ENCODE peak calls at places on chromosomes 6 and 20, in ten cellular contexts. One of them, this sample, is unnamed.

GRCh38 chr6:35142578-35142977 is 1.4 kb upstream of the TCP11 start:
- DNase-seq in ovary: no peak
- DNase-seq in adrenal gland: no peak
- DNase-seq in IMR-90: peak; percentile 43
- DNase-seq in uterus: no peak
- DNase-seq in body of pancreas: no peak
- DNase-seq in HCT116: no peak
- DNase-seq in H1: no peak
- DNase-seq in A549: no peak
- DNase-seq in heart left ventricle: no peak
- DNase-seq in this sample: no peak

GRCh38 chr6:168699631-168700315 is 258.8 kb downstream of the SMOC2 start:
- DNase-seq in ovary: peak; percentile 79
- DNase-seq in adrenal gland: no peak
- DNase-seq in IMR-90: no peak
- DNase-seq in uterus: peak; percentile 75
- DNase-seq in body of pancreas: no peak
- DNase-seq in HCT116: no peak
- DNase-seq in H1: no peak
- DNase-seq in A549: no peak
- DNase-seq in heart left ventricle: peak; percentile 50
- DNase-seq in this sample: no peak

GRCh38 chr6:34743625-34744293 is 13.5 kb upstream of the SNRPC start:
- DNase-seq in ovary: no peak
- DNase-seq in adrenal gland: no peak
- DNase-seq in IMR-90: no peak
- DNase-seq in uterus: no peak
- DNase-seq in body of pancreas: no peak
- DNase-seq in HCT116: no peak
- DNase-seq in H1: no peak
- DNase-seq in A549: no peak
- DNase-seq in heart left ventricle: no peak
- DNase-seq in this sample: no peak

GRCh38 chr6:153947817-153948447 is 91.1 kb upstream of the OPRM1 start:
- DNase-seq in ovary: no peak
- DNase-seq in adrenal gland: peak; percentile 28
- DNase-seq in IMR-90: no peak
- DNase-seq in uterus: no peak
- DNase-seq in body of pancreas: peak; percentile 36
- DNase-seq in HCT116: peak; percentile 21
- DNase-seq in H1: peak; percentile 69
- DNase-seq in A549: no peak
- DNase-seq in heart left ventricle: no peak
- DNase-seq in this sample: no peak

GRCh38 chr20:34579936-34580587 is 21.5 kb downstream of the MAP1LC3A start:
- DNase-seq in ovary: no peak
- DNase-seq in adrenal gland: no peak
- DNase-seq in IMR-90: peak; percentile 34
- DNase-seq in uterus: no peak
- DNase-seq in body of pancreas: no peak
- DNase-seq in HCT116: no peak
- DNase-seq in H1: no peak
- DNase-seq in A549: no peak
- DNase-seq in heart left ventricle: no peak
- DNase-seq in this sample: no peak

GRCh38 chr6:30091577-30092381 is 16.2 kb upstream of the RNF39 start:
- DNase-seq in ovary: no peak
- DNase-seq in adrenal gland: peak; percentile 93
- DNase-seq in IMR-90: peak; percentile 59
- DNase-seq in uterus: no peak
- DNase-seq in body of pancreas: no peak
- DNase-seq in HCT116: peak; percentile 85
- DNase-seq in H1: no peak
- DNase-seq in A549: no peak
- DNase-seq in heart left ventricle: no peak
- DNase-seq in this sample: no peak

GRCh38 chr6:164063346-164063745 is 648.8 kb downstream of the QKI start:
- DNase-seq in ovary: no peak
- DNase-seq in adrenal gland: no peak
- DNase-seq in IMR-90: no peak
- DNase-seq in uterus: no peak
- DNase-seq in body of pancreas: no peak
- DNase-seq in HCT116: no peak
- DNase-seq in H1: no peak
- DNase-seq in A549: no peak
- DNase-seq in heart left ventricle: no peak
- DNase-seq in this sample: no peak

GRCh38 chr6:82889117-82889516 is 176.5 kb downstream of the UBE3D start:
- DNase-seq in ovary: no peak
- DNase-seq in adrenal gland: no peak
- DNase-seq in IMR-90: no peak
- DNase-seq in uterus: no peak
- DNase-seq in body of pancreas: no peak
- DNase-seq in HCT116: no peak
- DNase-seq in H1: no peak
- DNase-seq in A549: no peak
- DNase-seq in heart left ventricle: no peak
- DNase-seq in this sample: no peak

GRCh38 chr6:3808189-3808588 is 41.0 kb upstream of the FAM50B start:
- DNase-seq in ovary: no peak
- DNase-seq in adrenal gland: no peak
- DNase-seq in IMR-90: no peak
- DNase-seq in uterus: no peak
- DNase-seq in body of pancreas: no peak
- DNase-seq in HCT116: no peak
- DNase-seq in H1: no peak
- DNase-seq in A549: no peak
- DNase-seq in heart left ventricle: no peak
- DNase-seq in this sample: no peak

GRCh38 chr6:3811191-3811590 is 38.0 kb upstream of the FAM50B start:
- DNase-seq in ovary: no peak
- DNase-seq in adrenal gland: no peak
- DNase-seq in IMR-90: no peak
- DNase-seq in uterus: no peak
- DNase-seq in body of pancreas: peak; percentile 30
- DNase-seq in HCT116: no peak
- DNase-seq in H1: no peak
- DNase-seq in A549: no peak
- DNase-seq in heart left ventricle: no peak
- DNase-seq in this sample: no peak

GRCh38 chr6:3809515-3809891 is 39.7 kb upstream of the FAM50B start:
- DNase-seq in ovary: no peak
- DNase-seq in adrenal gland: no peak
- DNase-seq in IMR-90: no peak
- DNase-seq in uterus: no peak
- DNase-seq in body of pancreas: no peak
- DNase-seq in HCT116: no peak
- DNase-seq in H1: no peak
- DNase-seq in A549: no peak
- DNase-seq in heart left ventricle: no peak
- DNase-seq in this sample: no peak

GRCh38 chr6:3809982-3810381 is 39.2 kb upstream of the FAM50B start:
- DNase-seq in ovary: no peak
- DNase-seq in adrenal gland: no peak
- DNase-seq in IMR-90: no peak
- DNase-seq in uterus: no peak
- DNase-seq in body of pancreas: no peak
- DNase-seq in HCT116: no peak
- DNase-seq in H1: no peak
- DNase-seq in A549: no peak
- DNase-seq in heart left ventricle: no peak
- DNase-seq in this sample: no peak

DNA sequence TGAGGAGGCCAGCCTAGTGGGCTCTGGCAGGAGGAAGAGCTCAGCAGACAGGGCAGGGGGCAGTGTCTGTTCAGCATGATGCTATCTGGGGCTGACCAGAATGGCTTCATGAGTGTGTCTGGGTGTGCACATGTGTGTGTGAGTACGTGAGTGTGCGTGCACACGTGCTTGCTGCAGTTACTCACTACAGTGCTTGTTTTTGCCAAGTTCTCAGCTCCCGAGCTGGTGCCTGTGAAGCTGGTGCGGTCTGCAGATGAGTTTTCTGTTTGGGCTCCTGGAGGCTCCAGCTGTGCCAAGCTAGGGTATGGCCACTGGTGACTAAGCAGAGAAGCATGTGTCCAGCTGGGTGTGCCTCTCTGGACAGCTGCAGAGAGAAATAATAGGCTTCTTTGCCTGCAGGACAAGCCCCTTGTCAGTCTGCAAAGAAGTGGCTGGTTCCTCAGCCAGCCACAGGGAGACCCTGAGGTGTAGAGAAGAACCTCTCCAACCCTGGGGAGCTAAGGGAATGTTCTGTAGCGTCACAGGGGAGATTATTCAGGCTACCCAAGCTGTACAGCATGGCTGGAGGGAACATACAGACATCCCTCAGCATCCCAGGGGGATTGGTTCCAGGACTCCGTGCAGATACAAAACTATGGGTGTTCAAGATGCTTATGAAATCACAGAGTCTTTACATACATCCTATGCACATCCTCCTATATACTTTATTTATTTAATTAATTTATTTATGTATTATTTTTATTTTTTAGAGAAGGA is 40.2 kb upstream of the FAM50B start:
- DNase-seq in ovary: no peak
- DNase-seq in adrenal gland: peak; percentile 84
- DNase-seq in IMR-90: peak; percentile 90
- DNase-seq in uterus: no peak
- DNase-seq in body of pancreas: peak; percentile 77
- DNase-seq in HCT116: peak; percentile 66
- DNase-seq in H1: no peak
- DNase-seq in A549: peak; percentile 85
- DNase-seq in heart left ventricle: peak; percentile 67
- DNase-seq in this sample: peak; percentile 52
- H3K27ac ChIP-seq in ovary: no peak overlapping the region
- H3K27ac ChIP-seq in adrenal gland: no peak overlapping the region
- H3K27ac ChIP-seq in IMR-90: peak overlapping the region; percentile 63
- H3K27ac ChIP-seq in uterus: no peak overlapping the region
- H3K27ac ChIP-seq in body of pancreas: no peak overlapping the region
- H3K27ac ChIP-seq in HCT116: no peak overlapping the region
- H3K27ac ChIP-seq in H1: no peak overlapping the region
- H3K27ac ChIP-seq in A549: peak overlapping the region; percentile 82
- H3K27ac ChIP-seq in heart left ventricle: peak overlapping the region; percentile 47
- H3K27ac ChIP-seq in this sample: peak overlapping the region; percentile 33

GRCh38 chr6:159778542-159778941 is 10.9 kb downstream of the TCP1 start:
- DNase-seq in ovary: no peak
- DNase-seq in adrenal gland: no peak
- DNase-seq in IMR-90: no peak
- DNase-seq in uterus: no peak
- DNase-seq in body of pancreas: no peak
- DNase-seq in HCT116: no peak
- DNase-seq in H1: no peak
- DNase-seq in A549: no peak
- DNase-seq in heart left ventricle: no peak
- DNase-seq in this sample: no peak

GRCh38 chr6:159778131-159778530 is 11.3 kb downstream of the TCP1 start:
- DNase-seq in ovary: no peak
- DNase-seq in adrenal gland: no peak
- DNase-seq in IMR-90: no peak
- DNase-seq in uterus: no peak
- DNase-seq in body of pancreas: no peak
- DNase-seq in HCT116: no peak
- DNase-seq in H1: no peak
- DNase-seq in A549: no peak
- DNase-seq in heart left ventricle: no peak
- DNase-seq in this sample: no peak

GRCh38 chr6:159772196-159772595 is 10.4 kb downstream of the ACAT2 start:
- DNase-seq in ovary: no peak
- DNase-seq in adrenal gland: no peak
- DNase-seq in IMR-90: no peak
- DNase-seq in uterus: no peak
- DNase-seq in body of pancreas: no peak
- DNase-seq in HCT116: no peak
- DNase-seq in H1: no peak
- DNase-seq in A549: no peak
- DNase-seq in heart left ventricle: no peak
- DNase-seq in this sample: no peak

DNA sequence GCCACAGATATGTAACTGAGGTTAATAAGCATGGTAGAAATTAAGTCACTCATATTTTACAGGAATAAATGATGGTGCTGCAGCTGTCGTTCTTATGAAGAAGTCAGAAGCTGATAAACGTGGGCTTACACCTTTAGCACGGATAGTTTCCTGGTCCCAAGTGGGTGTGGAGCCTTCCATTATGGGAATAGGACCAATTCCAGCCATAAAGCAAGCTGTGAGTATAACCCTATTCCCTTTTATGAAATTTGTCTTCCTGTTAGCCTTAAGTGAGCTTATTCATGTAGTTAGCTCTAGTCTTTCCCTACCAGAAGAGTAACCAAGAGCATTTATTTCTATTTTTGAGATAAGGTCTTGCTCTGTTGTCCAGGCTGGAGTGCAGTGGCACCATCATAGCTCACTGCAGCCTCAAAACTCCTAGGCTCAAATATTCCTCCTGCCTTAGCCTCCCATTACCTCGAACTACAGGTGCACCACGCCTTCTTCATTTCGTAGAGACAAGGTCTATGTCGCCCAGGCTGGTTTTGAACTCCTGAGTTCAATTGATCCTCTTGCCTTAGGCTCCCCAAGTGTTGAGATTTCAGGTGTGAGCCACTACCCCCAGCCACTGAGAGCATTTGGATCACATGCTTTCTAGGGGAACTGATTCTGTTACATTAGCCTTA is 12.0 kb downstream of the TCP1 start:
- DNase-seq in ovary: no peak
- DNase-seq in adrenal gland: no peak
- DNase-seq in IMR-90: no peak
- DNase-seq in uterus: no peak
- DNase-seq in body of pancreas: no peak
- DNase-seq in HCT116: no peak
- DNase-seq in H1: no peak
- DNase-seq in A549: no peak
- DNase-seq in heart left ventricle: no peak
- DNase-seq in this sample: no peak
- TF ChIP-seq POLR2A in ovary: no peak
- TF ChIP-seq POLR2A in adrenal gland: no peak
- TF ChIP-seq POLR2A in IMR-90: no peak
- TF ChIP-seq POLR2A in uterus: no peak
- TF ChIP-seq POLR2A in body of pancreas: no peak
- TF ChIP-seq POLR2A in HCT116: no peak
- TF ChIP-seq POLR2A in H1: peak; percentile 34
- TF ChIP-seq POLR2A in A549: no peak
- TF ChIP-seq POLR2A in heart left ventricle: no peak
- TF ChIP-seq POLR2A in this sample: no peak

GRCh38 chr6:14964486-14964885 is 281.4 kb upstream of the JARID2 start:
- DNase-seq in ovary: no peak
- DNase-seq in adrenal gland: no peak
- DNase-seq in IMR-90: no peak
- DNase-seq in uterus: no peak
- DNase-seq in body of pancreas: no peak
- DNase-seq in HCT116: no peak
- DNase-seq in H1: no peak
- DNase-seq in A549: no peak
- DNase-seq in heart left ventricle: no peak
- DNase-seq in this sample: no peak
- H3K27ac ChIP-seq in ovary: no peak overlapping the region
- H3K27ac ChIP-seq in adrenal gland: no peak overlapping the region
- H3K27ac ChIP-seq in IMR-90: no peak overlapping the region
- H3K27ac ChIP-seq in uterus: no peak overlapping the region
- H3K27ac ChIP-seq in body of pancreas: no peak overlapping the region
- H3K27ac ChIP-seq in HCT116: no peak overlapping the region
- H3K27ac ChIP-seq in H1: no peak overlapping the region
- H3K27ac ChIP-seq in A549: no peak overlapping the region
- H3K27ac ChIP-seq in heart left ventricle: no peak overlapping the region
- H3K27ac ChIP-seq in this sample: no peak overlapping the region

GRCh38 chr20:59335401-59335800 is 35.0 kb downstream of the EDN3 start:
- DNase-seq in ovary: no peak
- DNase-seq in adrenal gland: no peak
- DNase-seq in IMR-90: no peak
- DNase-seq in uterus: no peak
- DNase-seq in body of pancreas: no peak
- DNase-seq in HCT116: no peak
- DNase-seq in H1: no peak
- DNase-seq in A549: no peak
- DNase-seq in heart left ventricle: no peak
- DNase-seq in this sample: no peak

GRCh38 chr20:59342017-59342957 is 41.9 kb downstream of the EDN3 start:
- DNase-seq in ovary: no peak
- DNase-seq in adrenal gland: no peak
- DNase-seq in IMR-90: no peak
- DNase-seq in uterus: no peak
- DNase-seq in body of pancreas: no peak
- DNase-seq in HCT116: no peak
- DNase-seq in H1: no peak
- DNase-seq in A549: no peak
- DNase-seq in heart left ventricle: no peak
- DNase-seq in this sample: peak; percentile 46

GRCh38 chr20:59334616-59335300 is 34.3 kb downstream of the EDN3 start:
- DNase-seq in ovary: no peak
- DNase-seq in adrenal gland: no peak
- DNase-seq in IMR-90: no peak
- DNase-seq in uterus: no peak
- DNase-seq in body of pancreas: no peak
- DNase-seq in HCT116: no peak
- DNase-seq in H1: no peak
- DNase-seq in A549: no peak
- DNase-seq in heart left ventricle: no peak
- DNase-seq in this sample: no peak

GRCh38 chr20:59336551-59336950 is 36.1 kb downstream of the EDN3 start:
- DNase-seq in ovary: no peak
- DNase-seq in adrenal gland: no peak
- DNase-seq in IMR-90: no peak
- DNase-seq in uterus: no peak
- DNase-seq in body of pancreas: no peak
- DNase-seq in HCT116: no peak
- DNase-seq in H1: no peak
- DNase-seq in A549: no peak
- DNase-seq in heart left ventricle: no peak
- DNase-seq in this sample: no peak

DNA sequence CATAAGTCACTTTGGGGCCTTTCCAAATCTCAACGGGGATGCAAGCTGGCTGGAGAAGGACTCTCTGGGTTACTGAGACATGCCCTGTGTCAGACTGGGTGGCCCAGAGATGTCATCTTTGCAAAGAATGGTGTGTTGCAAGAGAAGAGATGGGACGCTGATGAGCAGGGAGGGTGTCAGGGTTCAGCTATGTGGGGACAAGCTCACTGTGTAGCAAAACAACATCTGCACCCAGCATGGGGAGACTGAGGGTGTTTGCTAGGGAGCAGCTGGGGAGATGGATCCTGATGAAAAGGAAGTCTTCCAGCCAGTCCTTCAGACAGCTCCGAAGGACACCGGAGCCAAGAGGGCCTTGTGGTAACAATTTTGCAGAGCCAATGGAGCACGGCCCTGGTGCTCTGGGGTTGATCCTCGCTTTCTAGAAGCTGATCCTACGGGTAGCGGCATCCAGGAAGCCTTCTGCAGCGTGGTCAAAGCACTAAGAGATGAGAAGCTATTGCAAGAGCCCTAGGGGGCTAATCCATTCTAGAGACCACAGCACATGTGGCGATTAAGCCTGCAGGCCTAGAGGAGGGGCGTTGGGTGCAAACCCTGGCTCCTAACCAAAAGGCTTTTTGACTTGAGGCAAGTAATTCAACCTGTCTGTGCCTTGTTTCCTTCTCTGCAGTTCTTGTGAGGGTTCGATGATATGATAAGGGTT is 39.9 kb downstream of the EDN3 start:
- DNase-seq in ovary: no peak
- DNase-seq in adrenal gland: no peak
- DNase-seq in IMR-90: no peak
- DNase-seq in uterus: no peak
- DNase-seq in body of pancreas: no peak
- DNase-seq in HCT116: no peak
- DNase-seq in H1: no peak
- DNase-seq in A549: no peak
- DNase-seq in heart left ventricle: no peak
- DNase-seq in this sample: no peak
- TF ChIP-seq POLR2A in ovary: no peak
- TF ChIP-seq POLR2A in adrenal gland: no peak
- TF ChIP-seq POLR2A in IMR-90: no peak
- TF ChIP-seq POLR2A in uterus: no peak
- TF ChIP-seq POLR2A in body of pancreas: no peak
- TF ChIP-seq POLR2A in HCT116: no peak
- TF ChIP-seq POLR2A in H1: no peak
- TF ChIP-seq POLR2A in A549: no peak
- TF ChIP-seq POLR2A in heart left ventricle: no peak
- TF ChIP-seq POLR2A in this sample: no peak

This sample was measured in upper lobe of left lung.